ENCODE peak calls at places on chromosomes 1 and 21, in nine cellular contexts. E is foreskin fibroblast, F is lower lobe of right lung, Q is cardiac fibroblast, D is HCT116, W is type B pancreatic cell, T is Peyer's patch, K is body of pancreas, Z is pancreas. O is an unnamed sample.

GRCh38 chr1:67883069-67883468 is 49.8 kb upstream of the GNG12 start:
- DNase-seq in E (peak), F (no peak), Q (peak), D (peak), W (no peak), T (no peak), K (no peak), Z (no peak), O (no peak)

GRCh38 chr1:183989078-183989577 is 48.4 kb downstream of the COLGALT2 start:
- DNase-seq in E (peak), F (no peak), Q (peak), D (no peak), W (no peak), T (no peak), K (peak), Z (no peak), O (no peak)

GRCh38 chr1:202216691-202217090 is 23.1 kb downstream of the LGR6 start:
- DNase-seq in E (no peak), F (peak), Q (no peak), D (no peak), W (no peak), T (no peak), K (no peak), Z (no peak), O (no peak)

GRCh38 chr21:45308211-45309068 is 20.7 kb upstream of the POFUT2 start:
- DNase-seq in E (no peak), F (peak), Q (peak), D (no peak), W (no peak), T (peak), K (peak), Z (no peak), O (no peak)

GRCh38 chr21:41763996-41764395 is 2.9 kb downstream of the RIPK4 start:
- DNase-seq in E (no peak), F (no peak), Q (no peak), D (no peak), W (no peak), T (no peak), K (no peak), Z (no peak), O (no peak)

GRCh38 chr1:209455133-209455532 is 128.4 kb upstream of the CAMK1G start:
- DNase-seq in E (no peak), F (no peak), Q (no peak), D (no peak), W (no peak), T (no peak), K (no peak), Z (no peak), O (no peak)

GRCh38 chr21:16046625-16047340 is 317.0 kb downstream of the USP25 start:
- DNase-seq in E (peak), F (no peak), Q (no peak), D (no peak), W (no peak), T (no peak), K (no peak), Z (no peak), O (no peak)

GRCh38 chr1:26483980-26484379 is 11.7 kb downstream of the HMGN2 start:
- DNase-seq in E (no peak), F (no peak), Q (peak), D (no peak), W (no peak), T (no peak), K (no peak), Z (no peak), O (no peak)

GRCh38 chr1:92826792-92827191 is 5.0 kb upstream of the RPL5 start:
- DNase-seq in E (no peak), F (no peak), Q (no peak), D (no peak), W (no peak), T (no peak), K (no peak), Z (no peak), O (no peak)

GRCh38 chr1:116886532-116886931 is 23.2 kb upstream of the PTGFRN start:
- DNase-seq in E (no peak), F (no peak), Q (peak), D (no peak), W (no peak), T (no peak), K (no peak), Z (no peak), O (no peak)

GRCh38 chr1:110874303-110875215 is 1.6 kb downstream of the CD53 start:
- DNase-seq in E (no peak), F (no peak), Q (no peak), D (no peak), W (no peak), T (no peak), K (peak), Z (no peak), O (no peak)

GRCh38 chr1:199404191-199404590 is 623.3 kb upstream of the NR5A2 start:
- DNase-seq in E (peak), F (no peak), Q (peak), D (no peak), W (no peak), T (no peak), K (no peak), Z (no peak), O (no peak)

GRCh38 chr1:186325239-186325638 is 49.8 kb downstream of the TPR start:
- DNase-seq in E (no peak), F (no peak), Q (peak), D (peak), W (no peak), T (no peak), K (no peak), Z (no peak), O (no peak)

GRCh38 chr1:231272880-231273279 is 31.9 kb downstream of the GNPAT start:
- DNase-seq in E (no peak), F (peak), Q (peak), D (no peak), W (no peak), T (no peak), K (no peak), Z (no peak), O (no peak)

GRCh38 chr1:223345720-223346119 is 18.3 kb downstream of the SUSD4 start:
- DNase-seq in E (no peak), F (no peak), Q (no peak), D (no peak), W (peak), T (no peak), K (no peak), Z (no peak), O (no peak)

GRCh38 chr1:81921344-81921743 is 120.6 kb downstream of the ADGRL2 start:
- DNase-seq in E (no peak), F (no peak), Q (no peak), D (no peak), W (no peak), T (no peak), K (no peak), Z (no peak), O (no peak)

GRCh38 chr1:56866656-56867055 is 12.1 kb downstream of the C8A start:
- DNase-seq in E (peak), F (no peak), Q (peak), D (no peak), W (no peak), T (no peak), K (no peak), Z (no peak), O (no peak)

GRCh38 chr1:203131548-203132200 is 4.1 kb downstream of the ADORA1 start:
- DNase-seq in E (no peak), F (no peak), Q (no peak), D (no peak), W (no peak), T (no peak), K (no peak), Z (no peak), O (no peak)

GRCh38 chr1:45647248-45648021 is 23.6 kb upstream of the CCDC17 start:
- DNase-seq in E (no peak), F (no peak), Q (peak), D (no peak), W (no peak), T (no peak), K (peak), Z (no peak), O (no peak)

GRCh38 chr1:227459977-227460376 is 103.4 kb upstream of the ZNF678 start:
- DNase-seq in E (no peak), F (no peak), Q (no peak), D (no peak), W (no peak), T (no peak), K (no peak), Z (no peak), O (no peak)

GRCh38 chr1:244403431-244403830 is 48.3 kb downstream of the ADSS2 start:
- DNase-seq in E (no peak), F (no peak), Q (no peak), D (no peak), W (no peak), T (no peak), K (no peak), Z (no peak), O (no peak)
- TF ChIP-seq CTCF in E (no peak), F (no peak), Q (no peak), D (no peak), W (no peak), T (no peak), K (no peak), Z (no peak), O (no peak)

DNA sequence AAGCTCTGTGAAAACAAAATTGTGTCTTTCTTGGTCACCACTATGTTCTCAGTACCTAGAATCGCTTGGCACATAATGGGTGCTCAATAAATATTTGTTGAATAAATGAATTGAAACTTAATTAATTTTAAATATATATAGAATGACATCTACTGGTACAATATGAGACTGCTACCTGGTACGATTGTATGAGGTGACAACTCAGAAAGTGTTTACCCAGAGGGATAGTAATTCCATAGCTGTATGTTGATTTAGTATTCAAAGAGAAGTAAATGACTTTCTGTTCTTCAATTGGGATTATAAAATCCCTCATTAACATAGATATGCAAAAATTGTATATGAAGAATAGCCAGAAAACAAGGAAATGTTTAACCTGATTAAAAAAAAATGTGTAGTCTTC is 128.7 kb downstream of the RPS6KC1 start:
- DNase-seq in E (no peak), F (no peak), Q (no peak), D (no peak), W (no peak), T (no peak), K (no peak), Z (no peak), O (no peak)
- TF ChIP-seq CTCF in E (no peak), F (no peak), Q (no peak), D (no peak), W (no peak), T (no peak), K (no peak), Z (no peak), O (no peak)

DNA sequence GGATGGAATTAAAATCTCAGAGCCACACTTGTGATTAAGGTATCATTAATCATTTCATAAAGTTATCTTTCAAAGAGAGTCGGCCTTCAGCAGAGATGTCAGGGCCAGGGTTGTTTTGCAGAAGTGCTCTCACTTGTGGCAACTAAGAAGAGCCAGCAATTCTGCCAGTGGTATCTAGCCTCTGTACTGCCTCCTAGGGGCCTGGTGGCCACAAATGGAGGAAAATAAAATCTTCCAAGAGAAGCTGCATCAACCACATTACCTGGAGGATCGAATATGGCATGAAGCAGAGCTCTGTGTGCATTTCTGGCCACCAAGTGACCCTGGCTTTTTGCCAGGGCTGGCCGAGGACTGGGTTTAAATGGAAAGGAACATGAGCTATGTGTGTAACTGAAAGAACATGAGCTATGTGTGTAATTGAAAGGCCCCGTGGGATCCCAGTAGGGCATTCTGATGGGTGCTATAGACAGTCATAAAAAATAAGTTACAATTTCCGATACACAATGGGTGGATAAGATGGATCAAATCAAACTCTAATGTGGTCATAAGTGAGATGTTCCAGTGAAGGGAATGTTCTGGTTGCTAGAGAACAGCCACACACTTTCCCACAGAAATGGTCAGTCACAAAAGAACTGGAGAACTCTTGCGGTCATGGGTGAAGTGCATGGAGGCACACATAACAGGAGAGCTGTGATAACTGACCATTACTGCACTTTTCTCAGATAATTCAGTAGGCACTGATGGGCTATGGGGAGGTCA is 335.8 kb downstream of the CAMTA1 start:
- DNase-seq in E (no peak), F (no peak), Q (no peak), D (no peak), W (no peak), T (no peak), K (no peak), Z (no peak), O (no peak)
- TF ChIP-seq CTCF in E (no peak), F (no peak), Q (no peak), D (peak), W (peak), T (no peak), K (no peak), Z (no peak), O (no peak)

GRCh38 chr1:151885479-151885878 is 23.8 kb downstream of the THEM4 start:
- DNase-seq in E (no peak), F (no peak), Q (no peak), D (no peak), W (no peak), T (no peak), K (no peak), Z (no peak), O (no peak)

GRCh38 chr1:151892190-151892589 is 17.1 kb downstream of the THEM4 start:
- DNase-seq in E (no peak), F (no peak), Q (peak), D (no peak), W (no peak), T (no peak), K (no peak), Z (no peak), O (no peak)

GRCh38 chr1:151887028-151887427 is 22.3 kb downstream of the THEM4 start:
- DNase-seq in E (peak), F (no peak), Q (peak), D (no peak), W (no peak), T (no peak), K (no peak), Z (no peak), O (no peak)

GRCh38 chr1:151891515-151891914 is 17.8 kb downstream of the THEM4 start:
- DNase-seq in E (no peak), F (no peak), Q (no peak), D (no peak), W (no peak), T (no peak), K (no peak), Z (no peak), O (no peak)

DNA sequence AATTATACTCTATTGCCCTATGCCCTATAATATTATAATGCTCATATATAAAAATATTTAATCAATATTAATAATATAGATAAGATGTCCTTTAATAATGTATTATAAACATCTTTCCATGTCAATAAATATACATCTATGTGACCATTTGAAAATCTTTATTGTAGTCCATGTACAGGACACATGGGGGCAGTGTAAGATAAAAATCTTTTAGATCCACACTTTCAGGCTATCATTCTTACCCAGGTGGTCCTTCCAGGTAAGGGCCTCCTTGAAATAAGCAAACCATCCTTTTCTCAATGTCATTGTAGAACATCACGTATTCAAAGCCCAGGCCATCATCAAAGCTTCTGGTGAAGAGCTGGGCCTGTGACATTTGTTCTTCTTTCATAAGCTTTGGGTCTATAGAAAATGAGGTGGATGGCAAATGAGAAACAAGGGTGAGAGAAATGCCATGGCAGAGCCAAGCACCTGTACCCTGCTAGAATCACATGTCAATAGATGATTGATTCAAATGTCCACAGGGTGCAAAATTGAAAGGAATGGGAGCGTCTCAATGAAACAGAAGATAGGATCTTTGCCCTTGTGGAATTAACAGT is 20.2 kb downstream of the THEM4 start:
- DNase-seq in E (no peak), F (no peak), Q (peak), D (no peak), W (no peak), T (no peak), K (no peak), Z (no peak), O (no peak)
- TF ChIP-seq CTCF in E (peak), F (peak), Q (peak), D (peak), W (peak), T (peak), K (no peak), Z (peak), O (peak)

GRCh38 chr1:182802006-182802798 is 12.6 kb downstream of the NPL start:
- DNase-seq in E (no peak), F (no peak), Q (no peak), D (no peak), W (no peak), T (no peak), K (no peak), Z (no peak), O (no peak)

GRCh38 chr1:182807907-182808306 is 18.3 kb downstream of the NPL start:
- DNase-seq in E (no peak), F (no peak), Q (no peak), D (no peak), W (no peak), T (no peak), K (no peak), Z (no peak), O (no peak)

GRCh38 chr1:182803846-182804245 is 14.3 kb downstream of the NPL start:
- DNase-seq in E (no peak), F (no peak), Q (no peak), D (no peak), W (no peak), T (no peak), K (no peak), Z (no peak), O (no peak)

GRCh38 chr1:182809414-182809957 is 19.9 kb downstream of the NPL start:
- DNase-seq in E (no peak), F (no peak), Q (no peak), D (no peak), W (no peak), T (no peak), K (no peak), Z (no peak), O (no peak)

DNA sequence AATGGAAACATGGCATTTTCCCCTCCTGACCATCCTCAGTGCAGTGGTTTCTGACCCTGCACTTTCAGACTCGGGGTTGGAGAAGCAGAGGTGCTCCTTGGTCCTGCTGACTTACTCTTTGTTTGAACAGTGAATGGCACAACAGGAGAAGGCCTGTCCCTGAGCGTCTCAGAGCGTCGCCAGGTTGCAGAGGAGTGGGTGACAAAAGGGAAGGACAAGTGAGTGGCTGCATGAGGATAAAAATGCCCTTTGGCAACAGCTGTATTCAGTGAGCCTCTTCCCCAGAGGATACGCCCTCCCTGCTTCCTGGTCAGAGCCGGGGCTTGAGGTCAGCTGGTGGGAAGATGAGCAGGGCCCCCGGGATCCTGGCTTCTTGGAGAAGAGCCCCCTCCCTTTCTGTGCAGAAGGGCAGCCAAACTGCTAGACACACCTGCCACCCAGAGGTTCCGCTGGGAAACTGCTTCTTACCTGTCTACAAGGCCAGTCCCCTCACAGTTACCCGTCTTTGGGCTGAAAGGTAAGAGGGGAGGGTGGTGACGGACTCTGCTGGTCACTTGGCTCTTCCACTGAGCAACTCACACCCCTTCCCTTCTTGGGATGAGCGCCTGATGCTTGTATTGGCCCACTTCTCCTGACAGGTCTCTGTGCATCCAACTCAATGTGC is 16.6 kb downstream of the NPL start:
- DNase-seq in E (no peak), F (no peak), Q (no peak), D (peak), W (no peak), T (no peak), K (no peak), Z (no peak), O (no peak)
- TF ChIP-seq CTCF in E (no peak), F (no peak), Q (no peak), D (peak), W (peak), T (no peak), K (no peak), Z (no peak), O (no peak)

DNA sequence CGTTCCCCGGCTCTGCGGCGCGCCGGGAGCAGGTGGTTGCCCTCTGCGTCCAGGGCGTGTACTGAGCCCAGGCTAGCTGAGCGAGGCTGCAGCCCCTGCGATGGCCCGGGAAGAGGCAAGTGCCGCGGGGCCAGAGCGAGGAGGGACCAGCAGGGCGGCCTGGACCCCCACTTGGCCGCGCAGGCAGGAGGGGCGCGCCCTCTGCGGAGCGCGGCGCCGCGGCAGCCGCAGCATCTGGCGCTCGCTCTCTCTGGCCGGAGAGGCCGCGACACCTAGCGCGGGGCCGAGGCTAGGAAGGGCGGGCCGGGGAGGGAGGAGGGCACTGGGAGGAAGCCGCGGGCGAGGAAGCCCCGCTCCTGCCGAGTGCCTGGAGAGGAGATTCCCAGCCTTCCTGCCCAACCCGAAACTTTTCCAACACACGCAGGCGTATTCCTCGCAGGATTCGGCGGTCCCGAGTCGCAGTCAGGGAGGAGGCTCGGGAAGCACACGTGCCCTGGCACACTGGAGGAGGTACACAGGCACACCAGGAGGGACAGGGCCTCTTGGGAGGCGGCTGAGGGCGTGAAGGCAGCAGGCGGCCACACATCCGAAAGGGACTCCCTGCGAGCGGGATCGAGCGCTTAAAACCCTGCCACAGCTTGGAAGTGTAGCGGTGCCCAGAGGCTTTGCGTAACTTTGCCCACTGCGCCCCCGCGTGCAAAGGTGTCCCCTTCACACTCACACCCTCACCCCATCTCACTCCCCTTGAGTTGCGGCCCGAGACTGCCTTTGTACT is 4.8 kb upstream of the PROX1 start:
- DNase-seq in E (no peak), F (no peak), Q (no peak), D (no peak), W (no peak), T (no peak), K (peak), Z (peak), O (no peak)
- TF ChIP-seq CTCF in E (no peak), F (no peak), Q (no peak), D (no peak), W (no peak), T (no peak), K (no peak), Z (no peak), O (no peak)

GRCh38 chr21:36487641-36488307 is 7.9 kb upstream of the CLDN14 start:
- DNase-seq in E (no peak), F (peak), Q (peak), D (no peak), W (no peak), T (no peak), K (peak), Z (peak), O (no peak)
- TF ChIP-seq CTCF in E (no peak), F (no peak), Q (no peak), D (no peak), W (no peak), T (no peak), K (no peak), Z (no peak), O (no peak)

O was measured in mesothelial cell of epicardium.